ENCODE peak calls at places on chromosomes 5 and 9, in five cellular contexts. One of them, this sample, is unnamed.

GRCh38 chr9:34431661-34432060 is 26.7 kb downstream of the FAM219A start:
- DNase-seq in mesendoderm: no peak
- DNase-seq in right atrium auricular region: no peak
- DNase-seq in tibial artery: no peak
- DNase-seq in aorta: no peak
- DNase-seq in this sample: no peak

GRCh38 chr5:39411985-39412384 is 12.8 kb downstream of the DAB2 start:
- DNase-seq in mesendoderm: no peak
- DNase-seq in right atrium auricular region: no peak
- DNase-seq in tibial artery: no peak
- DNase-seq in aorta: no peak
- DNase-seq in this sample: no peak

GRCh38 chr5:6235726-6236125 is 142.6 kb downstream of the MED10 start:
- DNase-seq in mesendoderm: no peak
- DNase-seq in right atrium auricular region: no peak
- DNase-seq in tibial artery: no peak
- DNase-seq in aorta: no peak
- DNase-seq in this sample: no peak

GRCh38 chr9:79686381-79687130 is 114.8 kb downstream of the TLE4 start:
- DNase-seq in mesendoderm: peak; percentile 73
- DNase-seq in right atrium auricular region: no peak
- DNase-seq in tibial artery: peak; percentile 40
- DNase-seq in aorta: no peak
- DNase-seq in this sample: no peak

GRCh38 chr5:36877667-36878420 is 1.3 kb downstream of the NIPBL start:
- DNase-seq in mesendoderm: peak; percentile 53
- DNase-seq in right atrium auricular region: no peak
- DNase-seq in tibial artery: no peak
- DNase-seq in aorta: no peak
- DNase-seq in this sample: no peak

GRCh38 chr5:35859101-35859661 is 2.5 kb downstream of the IL7R start:
- DNase-seq in mesendoderm: no peak
- DNase-seq in right atrium auricular region: no peak
- DNase-seq in tibial artery: no peak
- DNase-seq in aorta: no peak
- DNase-seq in this sample: no peak

GRCh38 chr9:126395439-126396212 is 69.0 kb downstream of the MVB12B start:
- DNase-seq in mesendoderm: no peak
- DNase-seq in right atrium auricular region: no peak
- DNase-seq in tibial artery: no peak
- DNase-seq in aorta: no peak
- DNase-seq in this sample: no peak

GRCh38 chr5:168471785-168472184 is 14.5 kb upstream of the RARS1 start:
- DNase-seq in mesendoderm: no peak
- DNase-seq in right atrium auricular region: no peak
- DNase-seq in tibial artery: no peak
- DNase-seq in aorta: no peak
- DNase-seq in this sample: no peak

GRCh38 chr9:126147186-126147585 is 179.4 kb upstream of the MVB12B start:
- DNase-seq in mesendoderm: no peak
- DNase-seq in right atrium auricular region: no peak
- DNase-seq in tibial artery: no peak
- DNase-seq in aorta: no peak
- DNase-seq in this sample: peak; percentile 1

GRCh38 chr5:124849774-124850173 is 103.3 kb upstream of the ZNF608 start:
- DNase-seq in mesendoderm: no peak
- DNase-seq in right atrium auricular region: no peak
- DNase-seq in tibial artery: no peak
- DNase-seq in aorta: no peak
- DNase-seq in this sample: no peak

GRCh38 chr5:112219000-112219399 is 200.1 kb downstream of the EPB41L4A start:
- DNase-seq in mesendoderm: peak; percentile 44
- DNase-seq in right atrium auricular region: no peak
- DNase-seq in tibial artery: no peak
- DNase-seq in aorta: no peak
- DNase-seq in this sample: no peak

GRCh38 chr9:121876658-121877271 is 216.3 kb downstream of the TTLL11 start:
- DNase-seq in mesendoderm: no peak
- DNase-seq in right atrium auricular region: no peak
- DNase-seq in tibial artery: no peak
- DNase-seq in aorta: no peak
- DNase-seq in this sample: no peak

GRCh38 chr9:134299883-134300282 is 26.4 kb upstream of the RXRA start:
- DNase-seq in mesendoderm: no peak
- DNase-seq in right atrium auricular region: no peak
- DNase-seq in tibial artery: no peak
- DNase-seq in aorta: peak; percentile 31
- DNase-seq in this sample: peak; percentile 29

GRCh38 chr5:140868721-140869554 is at the start of gene PCDHA11:
- DNase-seq in mesendoderm: peak; percentile 84
- DNase-seq in right atrium auricular region: no peak
- DNase-seq in tibial artery: no peak
- DNase-seq in aorta: no peak
- DNase-seq in this sample: no peak

GRCh38 chr9:87515086-87515485 is 17.4 kb downstream of the DAPK1 start:
- DNase-seq in mesendoderm: no peak
- DNase-seq in right atrium auricular region: no peak
- DNase-seq in tibial artery: no peak
- DNase-seq in aorta: no peak
- DNase-seq in this sample: no peak
- H3K27ac ChIP-seq in mesendoderm: no peak overlapping the region
- H3K27ac ChIP-seq in right atrium auricular region: no peak overlapping the region
- H3K27ac ChIP-seq in tibial artery: no peak overlapping the region
- H3K27ac ChIP-seq in aorta: no peak overlapping the region
- H3K27ac ChIP-seq in this sample: no peak overlapping the region

GRCh38 chr9:37371565-37372464 is 50.7 kb upstream of the GRHPR start:
- DNase-seq in mesendoderm: no peak
- DNase-seq in right atrium auricular region: no peak
- DNase-seq in tibial artery: no peak
- DNase-seq in aorta: no peak
- DNase-seq in this sample: no peak
- H3K4me3 ChIP-seq in mesendoderm: no peak overlapping the region
- H3K4me3 ChIP-seq in right atrium auricular region: no peak overlapping the region
- H3K4me3 ChIP-seq in tibial artery: no peak overlapping the region
- H3K4me3 ChIP-seq in aorta: no peak overlapping the region
- H3K4me3 ChIP-seq in this sample: no peak overlapping the region

GRCh38 chr5:56457887-56458451 is 224.8 kb upstream of the ANKRD55 start:
- DNase-seq in mesendoderm: no peak
- DNase-seq in right atrium auricular region: no peak
- DNase-seq in tibial artery: no peak
- DNase-seq in aorta: no peak
- DNase-seq in this sample: no peak
- H3K27ac ChIP-seq in mesendoderm: no peak overlapping the region
- H3K27ac ChIP-seq in right atrium auricular region: peak overlapping the region; percentile 44
- H3K27ac ChIP-seq in tibial artery: peak overlapping the region; percentile 57
- H3K27ac ChIP-seq in aorta: peak overlapping the region; percentile 93
- H3K27ac ChIP-seq in this sample: no peak overlapping the region

DNA sequence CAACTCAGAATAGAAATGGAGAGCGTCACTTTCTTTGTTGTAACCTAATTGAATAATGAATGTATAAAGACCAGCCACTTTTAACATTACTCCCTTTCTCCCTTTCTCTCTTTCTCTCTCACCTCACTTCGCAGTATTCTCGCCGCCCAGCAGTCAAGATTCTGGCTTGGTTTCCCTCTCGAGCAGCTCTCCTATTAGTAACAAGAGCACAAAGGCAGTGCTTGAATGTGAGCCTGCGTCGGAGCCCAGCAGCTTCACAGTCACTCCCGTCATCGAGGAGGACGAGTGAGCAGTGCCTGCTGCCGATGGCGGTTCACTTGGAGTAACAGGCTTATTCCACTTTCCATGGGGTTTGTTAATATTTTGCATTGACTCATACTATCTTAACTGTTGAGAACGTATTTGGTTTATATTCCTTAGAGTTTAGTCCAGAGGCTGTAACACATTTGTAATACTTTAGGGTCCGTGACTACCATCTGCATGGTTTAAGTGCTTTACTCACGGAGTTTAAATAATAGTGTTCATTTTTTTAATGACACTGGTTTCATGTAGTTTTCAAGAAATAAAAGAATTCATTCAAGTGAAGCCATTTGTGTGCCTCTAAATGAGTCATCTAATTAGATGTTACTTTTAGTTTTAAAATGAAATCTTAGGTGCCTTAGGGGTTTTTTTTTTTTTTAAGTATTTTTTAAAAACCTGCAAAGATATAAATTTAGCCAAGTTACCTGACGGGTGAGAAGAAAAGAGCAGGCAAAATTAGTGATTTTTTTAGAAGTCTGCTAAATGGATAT is 8.4 kb upstream of the DMRT3 start:
- DNase-seq in mesendoderm: peak; percentile 82
- DNase-seq in right atrium auricular region: no peak
- DNase-seq in tibial artery: no peak
- DNase-seq in aorta: no peak
- DNase-seq in this sample: no peak
- H3K4me3 ChIP-seq in mesendoderm: no peak overlapping the region
- H3K4me3 ChIP-seq in right atrium auricular region: no peak overlapping the region
- H3K4me3 ChIP-seq in tibial artery: no peak overlapping the region
- H3K4me3 ChIP-seq in aorta: no peak overlapping the region
- H3K4me3 ChIP-seq in this sample: no peak overlapping the region

DNA sequence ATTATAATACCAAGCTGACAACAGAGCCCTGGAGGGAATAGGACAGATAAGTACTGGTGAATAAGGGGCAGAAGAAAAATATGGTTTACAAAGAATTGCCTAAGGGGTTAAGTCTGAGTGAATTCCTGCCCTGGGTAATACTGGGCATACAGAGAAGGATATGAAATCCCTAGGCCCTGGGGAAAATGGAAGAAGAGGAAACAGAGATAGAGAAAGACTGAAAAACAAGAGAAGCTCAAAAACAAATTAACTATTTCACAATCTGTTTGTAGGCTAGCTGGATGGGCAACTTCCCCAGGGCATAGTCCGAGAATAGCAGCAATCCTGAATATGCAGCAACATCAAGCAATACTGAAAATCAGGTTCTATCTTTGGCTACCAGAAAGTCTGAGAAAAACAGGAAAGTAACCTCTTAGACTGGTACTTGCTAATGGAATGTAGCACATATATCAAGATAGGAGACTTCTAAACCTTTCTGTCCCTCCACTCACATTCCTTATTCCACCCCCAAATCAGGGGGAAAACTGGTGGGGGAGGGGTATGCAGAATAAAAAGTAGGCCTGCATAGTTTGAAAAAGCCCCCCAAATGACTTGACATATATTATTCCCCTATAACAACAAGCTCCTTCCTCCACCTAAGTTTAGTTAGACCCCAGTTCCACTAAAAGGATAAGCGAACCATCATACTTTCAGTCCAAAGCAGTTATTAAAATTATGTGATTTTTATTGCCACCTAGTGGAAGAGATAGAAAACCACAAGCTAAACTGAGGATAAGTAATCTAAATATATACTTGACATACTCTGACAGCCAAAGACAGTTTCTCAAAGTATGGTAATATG is 20.6 kb downstream of the SLC38A9 start:
- DNase-seq in mesendoderm: peak; percentile 57
- DNase-seq in right atrium auricular region: no peak
- DNase-seq in tibial artery: no peak
- DNase-seq in aorta: no peak
- DNase-seq in this sample: no peak
- H3K27ac ChIP-seq in mesendoderm: no peak overlapping the region
- H3K27ac ChIP-seq in right atrium auricular region: peak overlapping the region; percentile 19
- H3K27ac ChIP-seq in tibial artery: peak overlapping the region; percentile 8
- H3K27ac ChIP-seq in aorta: no peak overlapping the region
- H3K27ac ChIP-seq in this sample: no peak overlapping the region

GRCh38 chr9:120862452-120862851 is 14.5 kb downstream of the PHF19 start:
- DNase-seq in mesendoderm: no peak
- DNase-seq in right atrium auricular region: no peak
- DNase-seq in tibial artery: no peak
- DNase-seq in aorta: no peak
- DNase-seq in this sample: no peak

GRCh38 chr9:120863833-120864232 is 13.2 kb downstream of the PHF19 start:
- DNase-seq in mesendoderm: no peak
- DNase-seq in right atrium auricular region: no peak
- DNase-seq in tibial artery: no peak
- DNase-seq in aorta: no peak
- DNase-seq in this sample: no peak

GRCh38 chr9:120860083-120860482 is 16.9 kb downstream of the PHF19 start:
- DNase-seq in mesendoderm: no peak
- DNase-seq in right atrium auricular region: no peak
- DNase-seq in tibial artery: no peak
- DNase-seq in aorta: no peak
- DNase-seq in this sample: no peak

GRCh38 chr9:120859361-120859760 is 16.6 kb upstream of the PSMD5 start:
- DNase-seq in mesendoderm: no peak
- DNase-seq in right atrium auricular region: no peak
- DNase-seq in tibial artery: no peak
- DNase-seq in aorta: no peak
- DNase-seq in this sample: no peak

GRCh38 chr9:120861935-120862334 is 15.1 kb downstream of the PHF19 start:
- DNase-seq in mesendoderm: no peak
- DNase-seq in right atrium auricular region: no peak
- DNase-seq in tibial artery: no peak
- DNase-seq in aorta: no peak
- DNase-seq in this sample: no peak
- H3K4me3 ChIP-seq in mesendoderm: no peak overlapping the region
- H3K4me3 ChIP-seq in right atrium auricular region: no peak overlapping the region
- H3K4me3 ChIP-seq in tibial artery: no peak overlapping the region
- H3K4me3 ChIP-seq in aorta: no peak overlapping the region
- H3K4me3 ChIP-seq in this sample: no peak overlapping the region

DNA sequence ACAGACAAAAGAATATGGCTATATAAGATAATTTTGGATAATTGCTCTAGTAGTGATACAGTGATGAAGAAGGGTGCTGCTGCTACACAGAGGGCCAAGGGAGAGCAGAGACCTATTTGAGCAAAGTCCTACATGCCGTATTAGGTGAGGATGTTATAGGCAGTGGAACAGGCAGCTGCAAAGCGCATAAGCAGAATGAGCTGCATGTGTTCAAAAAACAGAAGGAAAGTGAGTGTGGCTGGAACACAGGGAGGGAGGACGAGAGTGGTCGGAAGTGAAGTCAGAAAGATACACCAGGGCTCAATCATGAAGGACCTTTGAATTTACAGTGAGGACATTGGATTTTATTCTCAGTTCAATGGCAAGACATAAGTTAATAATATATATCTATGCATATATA is 35.4 kb downstream of the ITGA2 start:
- DNase-seq in mesendoderm: no peak
- DNase-seq in right atrium auricular region: no peak
- DNase-seq in tibial artery: no peak
- DNase-seq in aorta: no peak
- DNase-seq in this sample: no peak
- H3K27ac ChIP-seq in mesendoderm: no peak overlapping the region
- H3K27ac ChIP-seq in right atrium auricular region: no peak overlapping the region
- H3K27ac ChIP-seq in tibial artery: no peak overlapping the region
- H3K27ac ChIP-seq in aorta: no peak overlapping the region
- H3K27ac ChIP-seq in this sample: no peak overlapping the region

This sample was measured in ovary.